ENCODE peak calls at places on chromosome 18, in six cellular contexts. R is cardiac fibroblast, C is lung, I is OCI-LY7, B is fibroblast of the aortic adventitia, X is psoas muscle. M is an unnamed sample.

GRCh38 chr18:37476182-37476581 is 89.4 kb downstream of the CELF4 start:
- DNase-seq in I (peak), R (peak), X (no peak), B (peak), C (no peak), M (peak)

GRCh38 chr18:68985172-68985820 is 187.4 kb downstream of the CCDC102B start:
- DNase-seq in R (no peak), I (no peak), C (no peak), X (no peak), B (no peak), M (no peak)

GRCh38 chr18:10851824-10852225 is 297.5 kb downstream of the PIEZO2 start:
- DNase-seq in X (no peak), C (no peak), I (peak), R (peak), B (peak), M (peak)

GRCh38 chr18:69172046-69172445 is 228.6 kb upstream of the DOK6 start:
- DNase-seq in C (no peak), B (no peak), X (no peak), R (peak), I (no peak), M (peak)

GRCh38 chr18:74146756-74147155 is 878 bp downstream of the FBXO15 start:
- DNase-seq in B (peak), C (no peak), X (no peak), I (no peak), R (peak), M (no peak)

GRCh38 chr18:68713791-68714190 is 1.1 kb downstream of the TMX3 start:
- DNase-seq in C (no peak), I (no peak), B (no peak), X (no peak), R (no peak), M (peak)

GRCh38 chr18:76208632-76209308 is 286.3 kb downstream of the ZNF516 start:
- DNase-seq in B (peak), X (no peak), C (no peak), I (no peak), R (no peak), M (no peak)

GRCh38 chr18:12307251-12307736 is 747 bp upstream of the TUBB6 start:
- DNase-seq in R (peak), X (peak), C (no peak), B (peak), I (no peak), M (peak)

GRCh38 chr18:7727381-7728076 is 160.4 kb downstream of the PTPRM start:
- DNase-seq in I (no peak), X (no peak), C (no peak), R (peak), B (peak), M (no peak)

GRCh38 chr18:6001867-6002266 is 106.5 kb upstream of the TMEM200C start:
- DNase-seq in B (peak), R (peak), I (no peak), X (no peak), C (no peak), M (peak)

GRCh38 chr18:66156946-66157687 is 406.3 kb downstream of the CDH7 start:
- DNase-seq in B (no peak), R (no peak), X (no peak), I (no peak), C (no peak), M (no peak)

GRCh38 chr18:22999212-22999611 is 66.1 kb downstream of the RBBP8 start:
- DNase-seq in I (no peak), B (peak), R (peak), C (no peak), X (no peak), M (peak)

GRCh38 chr18:59536181-59536580 is 161.0 kb downstream of the CCBE1 start:
- DNase-seq in I (no peak), X (no peak), C (no peak), R (no peak), B (no peak), M (peak)

GRCh38 chr18:57544958-57545661 is 41.4 kb downstream of the FECH start:
- DNase-seq in X (no peak), R (no peak), I (no peak), B (no peak), C (no peak), M (no peak)

GRCh38 chr18:23967321-23968089 is 47.0 kb upstream of the TTC39C start:
- DNase-seq in C (no peak), I (peak), X (no peak), B (no peak), R (no peak), M (no peak)

GRCh38 chr18:45839415-45840395 is 14.2 kb downstream of the SIGLEC15 start:
- DNase-seq in R (peak), C (no peak), I (no peak), B (peak), X (no peak), M (peak)

GRCh38 chr18:45841060-45841764 is 15.7 kb downstream of the SIGLEC15 start:
- DNase-seq in I (no peak), X (no peak), B (no peak), C (no peak), R (no peak), M (no peak)

GRCh38 chr18:45836242-45837215 is 11.1 kb downstream of the SIGLEC15 start:
- DNase-seq in X (no peak), R (no peak), C (no peak), I (no peak), B (no peak), M (no peak)

GRCh38 chr18:45837283-45838070 is 12.0 kb downstream of the SIGLEC15 start:
- DNase-seq in I (no peak), R (peak), B (no peak), C (no peak), X (peak), M (peak)

GRCh38 chr18:45838302-45839070 is 13.0 kb downstream of the SIGLEC15 start:
- DNase-seq in R (no peak), I (no peak), C (no peak), B (no peak), X (no peak), M (no peak)
- H3K4me3 ChIP-seq in R (no peak), I (no peak), C (no peak), B (no peak), X (peak), M (no peak)

GRCh38 chr18:9831046-9831722 is 54.6 kb upstream of the TXNDC2 start:
- DNase-seq in X (no peak), I (no peak), C (no peak), R (peak), B (no peak), M (no peak)
- TF ChIP-seq CTCF in X (no peak), I (peak), C (no peak), R (peak), B (peak), M (no peak)

GRCh38 chr18:3916082-3916481 is 466.1 kb downstream of the TGIF1 start:
- DNase-seq in C (no peak), I (no peak), R (no peak), B (no peak), X (no peak), M (no peak)
- H3K4me3 ChIP-seq in C (no peak), I (peak), R (no peak), B (no peak), X (no peak), M (no peak)

GRCh38 chr18:9619990-9620389 is 5.6 kb upstream of the PPP4R1 start:
- DNase-seq in C (no peak), X (no peak), B (peak), R (peak), I (no peak), M (no peak)

GRCh38 chr18:9619056-9619455 is 4.7 kb upstream of the PPP4R1 start:
- DNase-seq in X (no peak), C (no peak), I (no peak), B (no peak), R (peak), M (no peak)

GRCh38 chr18:9617006-9617542 is 2.7 kb upstream of the PPP4R1 start:
- DNase-seq in C (no peak), R (peak), I (no peak), X (no peak), B (no peak), M (no peak)

GRCh38 chr18:9615973-9616559 is 1.7 kb upstream of the PPP4R1 start:
- DNase-seq in I (no peak), R (peak), C (no peak), B (no peak), X (no peak), M (peak)

GRCh38 chr18:9619545-9619944 is 5.2 kb upstream of the PPP4R1 start:
- DNase-seq in X (no peak), B (peak), I (no peak), R (peak), C (no peak), M (peak)
- TF ChIP-seq CTCF in X (no peak), B (no peak), I (no peak), R (no peak), C (no peak), M (no peak)

GRCh38 chr18:839224-840079 is 27.4 kb upstream of the YES1 start:
- DNase-seq in I (peak), B (peak), C (peak), X (peak), R (peak), M (peak)
- H3K4me3 ChIP-seq in I (no peak), B (no peak), C (no peak), X (no peak), R (no peak), M (no peak)

GRCh38 chr18:39966275-39966674 is 1988.8 kb upstream of the PIK3C3 start:
- DNase-seq in B (no peak), I (no peak), X (no peak), R (no peak), C (no peak), M (peak)
- TF ChIP-seq CTCF in B (no peak), I (no peak), X (no peak), R (peak), C (no peak), M (peak)

GRCh38 chr18:48929951-48930713 is 20.6 kb downstream of the SMAD7 start:
- DNase-seq in R (peak), X (no peak), B (peak), I (no peak), C (no peak), M (peak)

GRCh38 chr18:48930926-48931325 is 19.8 kb downstream of the SMAD7 start:
- DNase-seq in I (no peak), C (no peak), B (no peak), R (no peak), X (no peak), M (no peak)

GRCh38 chr18:48932822-48933510 is 17.8 kb downstream of the SMAD7 start:
- DNase-seq in C (no peak), X (no peak), I (peak), R (no peak), B (peak), M (no peak)

GRCh38 chr18:48932462-48932818 is 18.3 kb downstream of the SMAD7 start:
- DNase-seq in C (no peak), X (no peak), R (no peak), I (no peak), B (no peak), M (no peak)

DNA sequence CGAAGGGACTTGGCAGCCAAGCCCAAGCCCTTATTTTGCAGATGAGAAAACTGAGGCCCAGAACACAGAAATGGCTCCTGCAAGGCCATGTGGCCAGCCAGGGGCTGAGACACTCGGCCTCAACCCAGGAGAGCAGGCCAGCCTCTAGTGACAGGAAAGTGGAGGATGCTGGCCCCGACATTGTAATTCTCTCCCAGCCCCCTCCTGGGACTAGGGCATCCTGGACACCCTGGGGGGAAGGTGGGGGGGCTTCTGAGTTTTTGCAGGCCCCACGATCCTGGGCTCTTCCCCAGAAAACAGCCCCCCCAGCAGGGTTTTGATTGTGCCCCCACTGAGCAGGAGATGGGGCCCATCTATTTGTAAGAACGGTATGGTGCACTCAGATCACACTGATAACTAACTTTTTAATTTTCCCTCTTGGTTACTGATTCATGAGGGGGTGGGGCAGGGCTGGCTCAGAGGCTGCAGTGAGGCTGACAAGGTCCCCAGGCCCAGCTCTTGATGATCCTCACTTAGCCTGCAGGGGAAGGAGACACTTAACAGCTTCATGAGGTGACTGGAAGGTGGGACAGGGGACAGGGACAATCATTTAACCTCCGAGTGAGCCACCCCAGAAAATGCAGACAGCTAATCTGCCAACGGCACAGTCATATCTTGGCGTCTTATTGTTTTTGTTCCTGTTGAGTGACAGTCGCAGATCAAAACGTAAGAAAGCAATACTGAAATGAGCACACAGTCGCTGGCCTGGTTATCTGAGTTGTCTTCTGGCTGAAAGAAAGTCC is 18.9 kb downstream of the SMAD7 start:
- DNase-seq in R (no peak), B (no peak), I (no peak), X (no peak), C (no peak), M (no peak)
- H3K4me3 ChIP-seq in R (no peak), B (peak), I (peak), X (no peak), C (no peak), M (no peak)

GRCh38 chr18:32684940-32685339 is 87.9 kb downstream of the KLHL14 start:
- DNase-seq in C (no peak), I (no peak), B (no peak), X (no peak), R (no peak), M (no peak)

GRCh38 chr18:32677578-32677977 is 95.2 kb downstream of the KLHL14 start:
- DNase-seq in I (no peak), C (no peak), B (no peak), R (no peak), X (no peak), M (no peak)

GRCh38 chr18:32688821-32689220 is 84.0 kb downstream of the KLHL14 start:
- DNase-seq in C (no peak), B (no peak), R (no peak), I (no peak), X (no peak), M (no peak)

GRCh38 chr18:32683044-32683443 is 89.8 kb downstream of the KLHL14 start:
- DNase-seq in C (no peak), I (no peak), R (no peak), X (no peak), B (no peak), M (no peak)
- TF ChIP-seq CTCF in C (no peak), I (no peak), R (no peak), X (no peak), B (no peak), M (no peak)

GRCh38 chr18:63949068-63949737 is at the start of gene HMSD:
- DNase-seq in C (peak), I (no peak), X (no peak), R (peak), B (peak), M (peak)
- H3K4me3 ChIP-seq in C (peak), I (no peak), X (peak), R (peak), B (peak), M (peak)

M was measured in fibroblast of mammary gland.